ENCODE peak calls at places on chromosomes 2 and 18, in seven cellular contexts. One of them, this sample, is unnamed.
A peak's percentile ranks its signal among the peaks of the same experiment; 100 is the strongest.

GRCh38 chr2:7191927-7192326 is 274.7 kb downstream of the RNF144A start:
- DNase-seq in sigmoid colon: no peak
- DNase-seq in A549: peak; percentile 13
- DNase-seq in HCT116: no peak
- DNase-seq in heart left ventricle: no peak
- DNase-seq in uterus: no peak
- DNase-seq in Peyer's patch: no peak
- DNase-seq in this sample: no peak

GRCh38 chr2:118224144-118224887 is 136.0 kb downstream of the INSIG2 start:
- DNase-seq in sigmoid colon: no peak
- DNase-seq in A549: no peak
- DNase-seq in HCT116: no peak
- DNase-seq in heart left ventricle: peak; percentile 66
- DNase-seq in uterus: no peak
- DNase-seq in Peyer's patch: peak; percentile 58
- DNase-seq in this sample: no peak

GRCh38 chr2:233650981-233651380 is 14.7 kb downstream of the UGT1A10 start:
- DNase-seq in sigmoid colon: no peak
- DNase-seq in A549: no peak
- DNase-seq in HCT116: no peak
- DNase-seq in heart left ventricle: no peak
- DNase-seq in uterus: no peak
- DNase-seq in Peyer's patch: no peak
- DNase-seq in this sample: no peak

GRCh38 chr2:199596549-199596948 is 138.8 kb upstream of the SATB2 start:
- DNase-seq in sigmoid colon: no peak
- DNase-seq in A549: peak; percentile 6
- DNase-seq in HCT116: peak; percentile 24
- DNase-seq in heart left ventricle: no peak
- DNase-seq in uterus: no peak
- DNase-seq in Peyer's patch: no peak
- DNase-seq in this sample: no peak

GRCh38 chr2:138059967-138060635 is 95.8 kb downstream of the HNMT start:
- DNase-seq in sigmoid colon: no peak
- DNase-seq in A549: peak; percentile 7
- DNase-seq in HCT116: no peak
- DNase-seq in heart left ventricle: peak; percentile 86
- DNase-seq in uterus: peak; percentile 17
- DNase-seq in Peyer's patch: no peak
- DNase-seq in this sample: peak; percentile 56

GRCh38 chr2:9717886-9718451 is 87.2 kb upstream of the YWHAQ start:
- DNase-seq in sigmoid colon: no peak
- DNase-seq in A549: no peak
- DNase-seq in HCT116: no peak
- DNase-seq in heart left ventricle: no peak
- DNase-seq in uterus: no peak
- DNase-seq in Peyer's patch: peak; percentile 15
- DNase-seq in this sample: no peak

GRCh38 chr2:16661536-16661935 is 4.1 kb downstream of the CYRIA start:
- DNase-seq in sigmoid colon: no peak
- DNase-seq in A549: no peak
- DNase-seq in HCT116: no peak
- DNase-seq in heart left ventricle: no peak
- DNase-seq in uterus: no peak
- DNase-seq in Peyer's patch: no peak
- DNase-seq in this sample: no peak

GRCh38 chr18:63098014-63098981 is 221.3 kb downstream of the BCL2 start:
- DNase-seq in sigmoid colon: no peak
- DNase-seq in A549: no peak
- DNase-seq in HCT116: no peak
- DNase-seq in heart left ventricle: no peak
- DNase-seq in uterus: no peak
- DNase-seq in Peyer's patch: no peak
- DNase-seq in this sample: no peak

GRCh38 chr2:196376984-196377877 is 205.9 kb upstream of the STK17B start:
- DNase-seq in sigmoid colon: no peak
- DNase-seq in A549: no peak
- DNase-seq in HCT116: no peak
- DNase-seq in heart left ventricle: no peak
- DNase-seq in uterus: no peak
- DNase-seq in Peyer's patch: no peak
- DNase-seq in this sample: no peak

GRCh38 chr2:173064231-173064805 is 11.3 kb upstream of the MAP3K20 start:
- DNase-seq in sigmoid colon: no peak
- DNase-seq in A549: no peak
- DNase-seq in HCT116: no peak
- DNase-seq in heart left ventricle: no peak
- DNase-seq in uterus: peak; percentile 48
- DNase-seq in Peyer's patch: no peak
- DNase-seq in this sample: no peak

GRCh38 chr2:29425866-29426265 is 310.7 kb downstream of the CLIP4 start:
- DNase-seq in sigmoid colon: no peak
- DNase-seq in A549: no peak
- DNase-seq in HCT116: no peak
- DNase-seq in heart left ventricle: no peak
- DNase-seq in uterus: no peak
- DNase-seq in Peyer's patch: no peak
- DNase-seq in this sample: no peak

GRCh38 chr2:162926501-162926900 is 87.9 kb upstream of the KCNH7 start:
- DNase-seq in sigmoid colon: no peak
- DNase-seq in A549: peak; percentile 3
- DNase-seq in HCT116: peak; percentile 23
- DNase-seq in heart left ventricle: no peak
- DNase-seq in uterus: no peak
- DNase-seq in Peyer's patch: no peak
- DNase-seq in this sample: no peak

GRCh38 chr2:64202206-64202864 is 58.1 kb upstream of the PELI1 start:
- DNase-seq in sigmoid colon: no peak
- DNase-seq in A549: no peak
- DNase-seq in HCT116: no peak
- DNase-seq in heart left ventricle: no peak
- DNase-seq in uterus: no peak
- DNase-seq in Peyer's patch: no peak
- DNase-seq in this sample: no peak

GRCh38 chr2:106581276-106581675 is 94.1 kb downstream of the CD8B2 start:
- DNase-seq in sigmoid colon: no peak
- DNase-seq in A549: no peak
- DNase-seq in HCT116: no peak
- DNase-seq in heart left ventricle: no peak
- DNase-seq in uterus: no peak
- DNase-seq in Peyer's patch: no peak
- DNase-seq in this sample: no peak

GRCh38 chr2:112141623-112142001 is 3.4 kb downstream of the FBLN7 start:
- DNase-seq in sigmoid colon: no peak
- DNase-seq in A549: no peak
- DNase-seq in HCT116: no peak
- DNase-seq in heart left ventricle: no peak
- DNase-seq in uterus: no peak
- DNase-seq in Peyer's patch: no peak
- DNase-seq in this sample: no peak

GRCh38 chr2:6186332-6187100 is 494.3 kb downstream of the SOX11 start:
- DNase-seq in sigmoid colon: no peak
- DNase-seq in A549: peak; percentile 33
- DNase-seq in HCT116: no peak
- DNase-seq in heart left ventricle: no peak
- DNase-seq in uterus: no peak
- DNase-seq in Peyer's patch: no peak
- DNase-seq in this sample: peak; percentile 38

GRCh38 chr2:237889016-237889415 is 29.6 kb downstream of the RAMP1 start:
- DNase-seq in sigmoid colon: peak; percentile 56
- DNase-seq in A549: no peak
- DNase-seq in HCT116: no peak
- DNase-seq in heart left ventricle: no peak
- DNase-seq in uterus: no peak
- DNase-seq in Peyer's patch: no peak
- DNase-seq in this sample: no peak

GRCh38 chr2:23524261-23524706 is 139.3 kb downstream of the KLHL29 start:
- DNase-seq in sigmoid colon: peak; percentile 84
- DNase-seq in A549: no peak
- DNase-seq in HCT116: peak; percentile 19
- DNase-seq in heart left ventricle: no peak
- DNase-seq in uterus: peak; percentile 57
- DNase-seq in Peyer's patch: no peak
- DNase-seq in this sample: no peak

GRCh38 chr2:229815858-229816257 is 101.5 kb upstream of the DNER start:
- DNase-seq in sigmoid colon: no peak
- DNase-seq in A549: peak; percentile 6
- DNase-seq in HCT116: peak; percentile 3
- DNase-seq in heart left ventricle: no peak
- DNase-seq in uterus: no peak
- DNase-seq in Peyer's patch: no peak
- DNase-seq in this sample: no peak

GRCh38 chr2:170354855-170355649 is 177.1 kb downstream of the MYO3B start:
- DNase-seq in sigmoid colon: no peak
- DNase-seq in A549: no peak
- DNase-seq in HCT116: no peak
- DNase-seq in heart left ventricle: no peak
- DNase-seq in uterus: no peak
- DNase-seq in Peyer's patch: no peak
- DNase-seq in this sample: no peak

GRCh38 chr2:228731517-228731916 is 539.6 kb downstream of the PID1 start:
- DNase-seq in sigmoid colon: peak; percentile 72
- DNase-seq in A549: no peak
- DNase-seq in HCT116: no peak
- DNase-seq in heart left ventricle: no peak
- DNase-seq in uterus: no peak
- DNase-seq in Peyer's patch: no peak
- DNase-seq in this sample: no peak

GRCh38 chr2:121346407-121346806 is 61.4 kb upstream of the TFCP2L1 start:
- DNase-seq in sigmoid colon: peak; percentile 28
- DNase-seq in A549: no peak
- DNase-seq in HCT116: no peak
- DNase-seq in heart left ventricle: no peak
- DNase-seq in uterus: no peak
- DNase-seq in Peyer's patch: no peak
- DNase-seq in this sample: no peak

GRCh38 chr2:95578529-95578928 is 13.3 kb upstream of the TRIM43 start:
- DNase-seq in sigmoid colon: no peak
- DNase-seq in A549: no peak
- DNase-seq in HCT116: no peak
- DNase-seq in heart left ventricle: no peak
- DNase-seq in uterus: no peak
- DNase-seq in Peyer's patch: no peak
- DNase-seq in this sample: no peak

GRCh38 chr2:77520981-77521380 is 1.2 kb downstream of the LRRTM4 start:
- DNase-seq in sigmoid colon: no peak
- DNase-seq in A549: no peak
- DNase-seq in HCT116: no peak
- DNase-seq in heart left ventricle: no peak
- DNase-seq in uterus: no peak
- DNase-seq in Peyer's patch: no peak
- DNase-seq in this sample: no peak

GRCh38 chr2:168210898-168211570 is 36.4 kb downstream of the STK39 start:
- DNase-seq in sigmoid colon: no peak
- DNase-seq in A549: peak; percentile 67
- DNase-seq in HCT116: peak; percentile 94
- DNase-seq in heart left ventricle: no peak
- DNase-seq in uterus: no peak
- DNase-seq in Peyer's patch: no peak
- DNase-seq in this sample: no peak

GRCh38 chr18:50307400-50307737 is 19.9 kb upstream of the CXXC1 start:
- DNase-seq in sigmoid colon: no peak
- DNase-seq in A549: no peak
- DNase-seq in HCT116: no peak
- DNase-seq in heart left ventricle: no peak
- DNase-seq in uterus: no peak
- DNase-seq in Peyer's patch: no peak
- DNase-seq in this sample: no peak

GRCh38 chr18:50306944-50307343 is 19.5 kb upstream of the CXXC1 start:
- DNase-seq in sigmoid colon: no peak
- DNase-seq in A549: no peak
- DNase-seq in HCT116: no peak
- DNase-seq in heart left ventricle: no peak
- DNase-seq in uterus: no peak
- DNase-seq in Peyer's patch: no peak
- DNase-seq in this sample: peak; percentile 52

GRCh38 chr18:50311573-50312106 is 24.1 kb upstream of the CXXC1 start:
- DNase-seq in sigmoid colon: no peak
- DNase-seq in A549: no peak
- DNase-seq in HCT116: no peak
- DNase-seq in heart left ventricle: no peak
- DNase-seq in uterus: no peak
- DNase-seq in Peyer's patch: no peak
- DNase-seq in this sample: no peak

GRCh38 chr18:50310080-50310479 is 22.6 kb upstream of the CXXC1 start:
- DNase-seq in sigmoid colon: no peak
- DNase-seq in A549: no peak
- DNase-seq in HCT116: no peak
- DNase-seq in heart left ventricle: no peak
- DNase-seq in uterus: no peak
- DNase-seq in Peyer's patch: no peak
- DNase-seq in this sample: no peak

GRCh38 chr18:50307738-50308470 is 20.4 kb upstream of the CXXC1 start:
- DNase-seq in sigmoid colon: peak; percentile 94
- DNase-seq in A549: peak; percentile 86
- DNase-seq in HCT116: no peak
- DNase-seq in heart left ventricle: peak; percentile 92
- DNase-seq in uterus: peak; percentile 85
- DNase-seq in Peyer's patch: peak; percentile 81
- DNase-seq in this sample: peak; percentile 93
- TF ChIP-seq POLR2A in sigmoid colon: no peak
- TF ChIP-seq POLR2A in A549: no peak
- TF ChIP-seq POLR2A in HCT116: no peak
- TF ChIP-seq POLR2A in heart left ventricle: no peak
- TF ChIP-seq POLR2A in uterus: no peak
- TF ChIP-seq POLR2A in Peyer's patch: no peak
- TF ChIP-seq POLR2A in this sample: no peak

GRCh38 chr2:8536686-8537571 is 144.9 kb upstream of the ID2 start:
- DNase-seq in sigmoid colon: peak; percentile 62
- DNase-seq in A549: no peak
- DNase-seq in HCT116: no peak
- DNase-seq in heart left ventricle: no peak
- DNase-seq in uterus: peak; percentile 14
- DNase-seq in Peyer's patch: peak; percentile 39
- DNase-seq in this sample: no peak
- H3K4me1 ChIP-seq in sigmoid colon: peaks cover 16% of the 10 kb centered on the region
- H3K4me1 ChIP-seq in A549: no peaks in the 10 kb centered on the region
- H3K4me1 ChIP-seq in HCT116: no peaks in the 10 kb centered on the region
- H3K4me1 ChIP-seq in heart left ventricle: peaks cover 17% of the 10 kb centered on the region
- H3K4me1 ChIP-seq in uterus: peaks cover 9% of the 10 kb centered on the region
- H3K4me1 ChIP-seq in Peyer's patch: peaks cover 14% of the 10 kb centered on the region
- H3K4me1 ChIP-seq in this sample: peaks cover 59% of the 10 kb centered on the region

GRCh38 chr2:240991378-240992263 is 6.8 kb upstream of the SNED1 start:
- DNase-seq in sigmoid colon: peak; percentile 96
- DNase-seq in A549: peak; percentile 49
- DNase-seq in HCT116: peak; percentile 80
- DNase-seq in heart left ventricle: peak; percentile 82
- DNase-seq in uterus: peak; percentile 93
- DNase-seq in Peyer's patch: peak; percentile 71
- DNase-seq in this sample: peak; percentile 90
- TF ChIP-seq POLR2A in sigmoid colon: no peak
- TF ChIP-seq POLR2A in A549: no peak
- TF ChIP-seq POLR2A in HCT116: no peak
- TF ChIP-seq POLR2A in heart left ventricle: no peak
- TF ChIP-seq POLR2A in uterus: peak; percentile 26
- TF ChIP-seq POLR2A in Peyer's patch: no peak
- TF ChIP-seq POLR2A in this sample: no peak

DNA sequence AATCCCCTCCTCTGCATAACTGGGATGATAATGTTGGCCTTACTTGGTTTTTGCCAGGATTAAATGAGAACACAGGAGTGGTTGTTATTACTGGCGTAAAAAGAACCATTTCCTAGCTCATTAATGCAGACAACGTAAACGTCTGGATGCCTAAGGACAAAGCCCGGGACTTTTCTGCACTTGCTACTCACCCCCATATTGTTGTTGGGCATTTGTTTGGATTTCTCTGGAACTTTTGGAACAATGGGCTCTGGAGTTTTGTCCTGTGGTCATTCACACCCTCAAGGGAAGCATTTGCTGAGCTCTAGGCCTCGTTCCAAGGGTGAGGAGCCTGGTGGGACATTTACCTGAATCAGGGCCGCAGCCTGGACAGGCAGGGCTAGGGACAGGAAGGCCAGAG is 76.0 kb downstream of the HS1BP3 start:
- DNase-seq in sigmoid colon: no peak
- DNase-seq in A549: no peak
- DNase-seq in HCT116: no peak
- DNase-seq in heart left ventricle: no peak
- DNase-seq in uterus: no peak
- DNase-seq in Peyer's patch: no peak
- DNase-seq in this sample: no peak
- H3K4me1 ChIP-seq in sigmoid colon: peaks cover 39% of the 10 kb centered on the region
- H3K4me1 ChIP-seq in A549: peaks cover 28% of the 10 kb centered on the region
- H3K4me1 ChIP-seq in HCT116: peaks cover 23% of the 10 kb centered on the region
- H3K4me1 ChIP-seq in heart left ventricle: peaks cover 66% of the 10 kb centered on the region
- H3K4me1 ChIP-seq in uterus: peaks cover 9% of the 10 kb centered on the region
- H3K4me1 ChIP-seq in Peyer's patch: peaks cover 7% of the 10 kb centered on the region
- H3K4me1 ChIP-seq in this sample: peaks cover 28% of the 10 kb centered on the region